ENCODE peak calls at places on chromosomes 6 and 20, in seven cellular contexts. U, N, E, D, V, H and B are unnamed samples.

GRCh38 chr6:15504040-15504491 is 158.8 kb downstream of the DTNBP1 start:
- DNase-seq in U (no peak), N (no peak), E (no peak), D (peak; percentile 52), V (no peak), H (no peak), B (no peak)

GRCh38 chr20:11350126-11351005 is 567.3 kb upstream of the BTBD3 start:
- DNase-seq in U (no peak), N (no peak), E (no peak), D (peak; percentile 27), V (peak; percentile 29), H (peak; percentile 50), B (no peak)

GRCh38 chr6:114210467-114210866 is 132.4 kb downstream of the HS3ST5 start:
- DNase-seq in U (no peak), N (no peak), E (no peak), D (no peak), V (no peak), H (no peak), B (no peak)

GRCh38 chr6:100553243-100553642 is 88.5 kb upstream of the SIM1 start:
- DNase-seq in U (no peak), N (no peak), E (no peak), D (no peak), V (no peak), H (no peak), B (no peak)

GRCh38 chr20:41386502-41387427 is 20.1 kb upstream of the EMILIN3 start:
- DNase-seq in U (no peak), N (no peak), E (no peak), D (no peak), V (no peak), H (no peak), B (no peak)

GRCh38 chr6:162485464-162485863 is 242.1 kb downstream of the PRKN start:
- DNase-seq in U (no peak), N (no peak), E (no peak), D (no peak), V (no peak), H (no peak), B (no peak)

GRCh38 chr20:15253431-15253830 is 916.0 kb upstream of the FLRT3 start:
- DNase-seq in U (no peak), N (no peak), E (no peak), D (no peak), V (no peak), H (no peak), B (no peak)

GRCh38 chr20:21682576-21682975 is 22.9 kb upstream of the PAX1 start:
- DNase-seq in U (no peak), N (no peak), E (no peak), D (no peak), V (no peak), H (no peak), B (no peak)

GRCh38 chr6:28977351-28978136 is 27.6 kb downstream of the ZNF311 start:
- DNase-seq in U (peak; percentile 75), N (no peak), E (no peak), D (no peak), V (no peak), H (peak; percentile 56), B (no peak)

GRCh38 chr6:73580247-73581149 is 59.7 kb upstream of the EEF1A1 start:
- DNase-seq in U (peak; percentile 98), N (peak; percentile 93), E (peak; percentile 36), D (peak; percentile 83), V (peak; percentile 79), H (peak; percentile 98), B (peak; percentile 94)

GRCh38 chr6:142407685-142408273 is 106.0 kb downstream of the ADGRG6 start:
- DNase-seq in U (no peak), N (no peak), E (no peak), D (no peak), V (no peak), H (no peak), B (no peak)

GRCh38 chr6:46015119-46015968 is at the start of gene CLIC5:
- DNase-seq in U (peak; percentile 50), N (no peak), E (peak; percentile 13), D (peak; percentile 29), V (peak; percentile 38), H (no peak), B (no peak)

GRCh38 chr6:53723331-53723730 is 57.8 kb upstream of the KLHL31 start:
- DNase-seq in U (no peak), N (no peak), E (no peak), D (no peak), V (no peak), H (no peak), B (no peak)

GRCh38 chr20:31903630-31904386 is 33.4 kb downstream of the TTLL9 start:
- DNase-seq in U (no peak), N (no peak), E (no peak), D (no peak), V (no peak), H (no peak), B (no peak)

GRCh38 chr6:121356575-121356974 is 22.3 kb upstream of the TBC1D32 start:
- DNase-seq in U (no peak), N (no peak), E (no peak), D (no peak), V (no peak), H (no peak), B (no peak)

GRCh38 chr6:9467746-9468145 is 947.1 kb downstream of the TFAP2A start:
- DNase-seq in U (no peak), N (no peak), E (no peak), D (no peak), V (no peak), H (peak; percentile 59), B (no peak)

GRCh38 chr6:32254761-32255211 is 30.9 kb upstream of the NOTCH4 start:
- DNase-seq in U (peak; percentile 64), N (no peak), E (no peak), D (no peak), V (no peak), H (no peak), B (no peak)

GRCh38 chr6:111057074-111057752 is 30.1 kb upstream of the SLC16A10 start:
- DNase-seq in U (peak; percentile 73), N (peak; percentile 61), E (no peak), D (no peak), V (no peak), H (peak; percentile 25), B (no peak)

GRCh38 chr6:33958208-33958862 is 154.5 kb upstream of the MLN start:
- DNase-seq in U (peak; percentile 87), N (peak; percentile 50), E (no peak), D (no peak), V (no peak), H (no peak), B (no peak)

GRCh38 chr6:41098366-41098765 is 25.6 kb downstream of the NFYA start:
- DNase-seq in U (no peak), N (no peak), E (no peak), D (no peak), V (no peak), H (peak; percentile 27), B (no peak)

GRCh38 chr20:47992021-47992467 is 206.8 kb upstream of the SULF2 start:
- DNase-seq in U (no peak), N (no peak), E (no peak), D (no peak), V (no peak), H (no peak), B (peak; percentile 81)

GRCh38 chr6:2132416-2132815 is 113.0 kb downstream of the GMDS start:
- DNase-seq in U (no peak), N (no peak), E (no peak), D (no peak), V (no peak), H (peak; percentile 36), B (no peak)

GRCh38 chr6:5135783-5136376 is 50.7 kb downstream of the PPP1R3G start:
- DNase-seq in U (peak; percentile 86), N (peak; percentile 58), E (peak; percentile 12), D (no peak), V (no peak), H (peak; percentile 23), B (peak; percentile 34)

GRCh38 chr6:139597781-139598368 is 223.4 kb upstream of the CITED2 start:
- DNase-seq in U (no peak), N (peak; percentile 32), E (no peak), D (peak; percentile 82), V (peak; percentile 59), H (peak; percentile 99), B (no peak)

GRCh38 chr6:11727995-11728961 is 50.3 kb downstream of the ADTRP start:
- DNase-seq in U (no peak), N (no peak), E (no peak), D (no peak), V (no peak), H (no peak), B (no peak)

DNA sequence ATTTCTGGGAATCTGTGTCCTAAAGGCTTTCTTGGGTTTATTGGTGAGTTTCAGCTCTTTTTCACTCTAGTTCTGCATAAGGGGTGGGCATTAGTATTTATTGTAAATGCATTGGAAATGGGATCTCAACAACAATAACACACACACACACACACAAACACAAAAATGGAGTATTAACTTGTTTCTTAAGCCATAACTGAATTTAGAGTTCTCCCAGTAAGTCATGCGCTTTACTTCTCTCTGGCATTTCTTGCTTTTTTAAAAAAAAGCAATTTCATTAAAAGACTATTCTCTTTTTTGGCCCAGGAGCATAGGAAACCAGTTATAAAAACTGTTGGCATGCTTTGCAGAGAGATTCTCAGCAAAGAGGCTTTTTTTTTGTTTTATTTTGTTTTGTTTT is 128.7 kb downstream of the BCAS1 start:
- DNase-seq in U (no peak), N (no peak), E (no peak), D (no peak), V (no peak), H (no peak), B (no peak)
- H3K27ac ChIP-seq in U (peak overlapping the region; percentile 82), N (peak overlapping the region; percentile 1), E (no peak overlapping the region), D (no peak overlapping the region), V (no peak overlapping the region), H (peak overlapping the region; percentile 81), B (peak overlapping the region; percentile 25)

GRCh38 chr6:452301-453067 is 60.9 kb downstream of the IRF4 start:
- DNase-seq in U (no peak), N (no peak), E (no peak), D (no peak), V (no peak), H (no peak), B (no peak)
- H3K27ac ChIP-seq in U (no peak overlapping the region), N (no peak overlapping the region), E (no peak overlapping the region), D (no peak overlapping the region), V (no peak overlapping the region), H (no peak overlapping the region), B (peak overlapping the region; percentile 47)

DNA sequence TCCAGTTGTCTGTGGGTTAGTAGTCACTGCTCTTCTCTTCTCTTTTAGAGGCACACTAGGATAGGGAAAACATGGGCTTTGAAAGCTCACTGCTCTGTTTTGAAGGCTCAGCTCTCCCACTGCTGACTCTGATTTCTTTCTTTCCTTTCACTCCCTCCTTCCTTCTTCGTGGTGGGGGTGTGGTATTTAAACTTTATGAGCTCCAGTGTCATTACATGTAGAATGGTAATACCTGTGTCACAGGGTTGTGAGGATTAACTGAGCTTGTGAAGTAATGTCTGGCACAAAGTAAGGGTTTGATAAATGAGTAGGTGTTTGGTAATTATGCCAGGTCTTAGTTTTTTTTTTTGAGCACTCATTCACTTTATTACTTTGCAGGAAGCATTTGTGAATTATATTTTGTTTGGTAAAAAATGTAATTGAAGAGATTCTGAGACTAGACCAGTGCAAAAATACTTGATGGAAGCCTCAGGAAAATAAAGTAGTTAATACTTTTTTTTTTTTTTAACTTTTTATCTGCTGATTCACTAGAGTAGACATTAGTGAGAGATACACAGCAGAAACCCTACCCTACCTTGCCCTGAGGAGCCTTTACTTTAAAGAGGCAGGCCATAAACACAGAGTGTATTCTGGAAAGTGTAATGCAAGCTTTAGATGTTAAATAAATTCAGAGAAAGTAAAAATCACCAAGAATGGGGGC is 17.3 kb downstream of the SMAP1 start:
- DNase-seq in U (no peak), N (no peak), E (no peak), D (no peak), V (no peak), H (no peak), B (no peak)
- H3K27ac ChIP-seq in U (peak overlapping the region; percentile 5), N (no peak overlapping the region), E (no peak overlapping the region), D (no peak overlapping the region), V (no peak overlapping the region), H (no peak overlapping the region), B (no peak overlapping the region)

GRCh38 chr20:34052414-34052813 is 58.7 kb downstream of the RALY start:
- DNase-seq in U (no peak), N (no peak), E (no peak), D (no peak), V (no peak), H (no peak), B (no peak)
- H3K27ac ChIP-seq in U (no peak overlapping the region), N (no peak overlapping the region), E (no peak overlapping the region), D (no peak overlapping the region), V (no peak overlapping the region), H (no peak overlapping the region), B (no peak overlapping the region)